ENCODE peak calls at places on chromosomes 7 and 10, in eight cellular contexts. K, R, D, B, F, E, X and W are unnamed samples.

GRCh38 chr7:128217972-128218652 is 23.0 kb upstream of the LEP start:
- DNase-seq in K (no peak), R (no peak), D (no peak), B (no peak), F (no peak), E (no peak), X (no peak), W (peak; percentile 92)

GRCh38 chr7:2627258-2628136 is 4.3 kb upstream of the TTYH3 start:
- DNase-seq in K (peak; percentile 13), R (no peak), D (no peak), B (no peak), F (no peak), E (no peak), X (no peak), W (no peak)

GRCh38 chr7:81294897-81295515 is 376.2 kb upstream of the SEMA3C start:
- DNase-seq in K (no peak), R (no peak), D (no peak), B (no peak), F (no peak), E (no peak), X (no peak), W (peak; percentile 75)

GRCh38 chr10:17607603-17608332 is 9.4 kb downstream of the HACD1 start:
- DNase-seq in K (no peak), R (no peak), D (peak; percentile 70), B (no peak), F (peak; percentile 42), E (no peak), X (peak; percentile 68), W (peak; percentile 63)

GRCh38 chr10:79385392-79385795 is 38.1 kb downstream of the PPIF start:
- DNase-seq in K (peak; percentile 9), R (no peak), D (no peak), B (no peak), F (no peak), E (no peak), X (no peak), W (no peak)

GRCh38 chr7:115332691-115333090 is 410.8 kb downstream of the MDFIC start:
- DNase-seq in K (no peak), R (no peak), D (no peak), B (no peak), F (no peak), E (no peak), X (peak; percentile 49), W (peak; percentile 41)

GRCh38 chr7:22364910-22365309 is 8.0 kb upstream of the RAPGEF5 start:
- DNase-seq in K (no peak), R (no peak), D (no peak), B (no peak), F (no peak), E (no peak), X (no peak), W (no peak)

GRCh38 chr10:80538481-80539185 is 931 bp downstream of the SH2D4B start:
- DNase-seq in K (no peak), R (no peak), D (no peak), B (no peak), F (peak; percentile 59), E (no peak), X (no peak), W (no peak)

GRCh38 chr10:47065903-47066302 is 154.7 kb downstream of the PTPN20 start:
- DNase-seq in K (no peak), R (no peak), D (no peak), B (no peak), F (peak; percentile 25), E (no peak), X (no peak), W (no peak)

GRCh38 chr10:130357951-130358350 is 221.8 kb downstream of the GLRX3 start:
- DNase-seq in K (no peak), R (no peak), D (no peak), B (no peak), F (no peak), E (no peak), X (no peak), W (no peak)

GRCh38 chr7:151817315-151817690 is 59.6 kb downstream of the PRKAG2 start:
- DNase-seq in K (no peak), R (no peak), D (no peak), B (no peak), F (no peak), E (no peak), X (no peak), W (no peak)

GRCh38 chr7:1910081-1910685 is 240.1 kb downstream of the ELFN1 start:
- DNase-seq in K (no peak), R (no peak), D (no peak), B (no peak), F (no peak), E (peak; percentile 21), X (no peak), W (no peak)

GRCh38 chr7:5596046-5596895 is 172.6 kb upstream of the TNRC18 start:
- DNase-seq in K (peak; percentile 80), R (peak; percentile 55), D (peak; percentile 45), B (peak; percentile 83), F (peak; percentile 93), E (peak; percentile 87), X (peak; percentile 95), W (peak; percentile 94)

GRCh38 chr10:7260412-7260900 is 150.4 kb downstream of the SFMBT2 start:
- DNase-seq in K (peak; percentile 56), R (no peak), D (peak; percentile 15), B (peak; percentile 27), F (no peak), E (peak; percentile 64), X (peak; percentile 86), W (no peak)

GRCh38 chr7:1428941-1429444 is 30.3 kb downstream of the MICALL2 start:
- DNase-seq in K (no peak), R (no peak), D (no peak), B (no peak), F (no peak), E (peak; percentile 22), X (no peak), W (no peak)

GRCh38 chr7:118590107-118590506 is 365.6 kb downstream of the ANKRD7 start:
- DNase-seq in K (no peak), R (no peak), D (no peak), B (no peak), F (no peak), E (no peak), X (no peak), W (no peak)

GRCh38 chr10:71762324-71762723 is 11.0 kb downstream of the VSIR start:
- DNase-seq in K (no peak), R (no peak), D (no peak), B (no peak), F (no peak), E (no peak), X (no peak), W (no peak)

GRCh38 chr7:115352375-115352774 is 430.5 kb downstream of the MDFIC start:
- DNase-seq in K (no peak), R (no peak), D (no peak), B (peak; percentile 37), F (no peak), E (no peak), X (peak; percentile 91), W (peak; percentile 87)

GRCh38 chr7:891805-892204 is 15.5 kb downstream of the GET4 start:
- DNase-seq in K (no peak), R (no peak), D (no peak), B (no peak), F (no peak), E (no peak), X (no peak), W (no peak)

GRCh38 chr10:79081353-79082034 is 12.7 kb downstream of the ZMIZ1 start:
- DNase-seq in K (peak; percentile 55), R (no peak), D (no peak), B (peak; percentile 72), F (no peak), E (peak; percentile 60), X (peak; percentile 96), W (peak; percentile 81)

GRCh38 chr7:124784879-124785818 is 19.6 kb upstream of the GPR37 start:
- DNase-seq in K (no peak), R (no peak), D (peak; percentile 68), B (peak; percentile 27), F (no peak), E (no peak), X (peak; percentile 73), W (peak; percentile 47)

GRCh38 chr10:17564911-17565310 is 52.3 kb downstream of the HACD1 start:
- DNase-seq in K (no peak), R (no peak), D (no peak), B (no peak), F (no peak), E (no peak), X (no peak), W (no peak)

GRCh38 chr7:155533827-155534690 is 12.3 kb downstream of the CNPY1 start:
- DNase-seq in K (no peak), R (no peak), D (no peak), B (no peak), F (no peak), E (no peak), X (no peak), W (no peak)

GRCh38 chr7:135330088-135330487 is 96.5 kb downstream of the STRA8 start:
- DNase-seq in K (no peak), R (no peak), D (no peak), B (no peak), F (no peak), E (no peak), X (no peak), W (no peak)

GRCh38 chr10:108632044-108632443 is 1291.3 kb downstream of the XPNPEP1 start:
- DNase-seq in K (no peak), R (no peak), D (no peak), B (no peak), F (no peak), E (no peak), X (no peak), W (no peak)

GRCh38 chr7:74343281-74344127 is 54.3 kb downstream of the CLIP2 start:
- DNase-seq in K (no peak), R (no peak), D (peak; percentile 39), B (peak; percentile 38), F (no peak), E (no peak), X (peak; percentile 85), W (peak; percentile 81)

GRCh38 chr7:96157856-96158255 is 164.0 kb downstream of the SLC25A13 start:
- DNase-seq in K (no peak), R (no peak), D (no peak), B (no peak), F (no peak), E (no peak), X (no peak), W (no peak)